ENCODE peak calls at places on chromosomes 1 and 21, in six cellular contexts. G is tibial nerve, F is body of pancreas, D is heart right ventricle, R is left ventricle myocardium inferior, Q is spleen. V is an unnamed sample.

GRCh38 chr1:83960669-83961277 is 38.2 kb downstream of the TTLL7 start:
- DNase-seq in Q (no peak), F (no peak), G (no peak), D (no peak), R (no peak), V (no peak)

GRCh38 chr1:59506952-59507351 is 210.1 kb downstream of the FGGY start:
- DNase-seq in F (peak; percentile 46), R (no peak), Q (no peak), G (no peak), D (no peak), V (no peak)

GRCh38 chr1:19799233-19799876 is 361 bp downstream of the TMCO4 start:
- DNase-seq in Q (peak; percentile 90), G (peak; percentile 27), F (peak; percentile 78), D (peak; percentile 35), R (peak; percentile 71), V (peak; percentile 75)

GRCh38 chr1:36204347-36204909 is 19.8 kb upstream of the THRAP3 start:
- DNase-seq in R (peak; percentile 57), D (peak; percentile 51), G (no peak), F (peak; percentile 26), Q (no peak), V (no peak)

GRCh38 chr21:34034369-34035014 is 38.9 kb upstream of the MRPS6 start:
- DNase-seq in D (no peak), Q (no peak), F (no peak), R (no peak), G (no peak), V (peak; percentile 59)

GRCh38 chr1:85109475-85109874 is 61.2 kb upstream of the MCOLN3 start:
- DNase-seq in Q (no peak), R (peak; percentile 26), F (peak; percentile 68), G (peak; percentile 8), D (peak; percentile 32), V (peak; percentile 38)

GRCh38 chr21:15365751-15366392 is 301.1 kb upstream of the NRIP1 start:
- DNase-seq in R (no peak), D (no peak), G (no peak), F (no peak), Q (no peak), V (no peak)

GRCh38 chr1:29453502-29454240 is 217.3 kb downstream of the PTPRU start:
- DNase-seq in G (no peak), F (peak; percentile 15), D (no peak), Q (peak; percentile 22), R (no peak), V (peak; percentile 57)

GRCh38 chr1:230280054-230280795 is 145.9 kb downstream of the PGBD5 start:
- DNase-seq in G (no peak), D (no peak), R (no peak), F (peak; percentile 17), Q (peak; percentile 74), V (no peak)

GRCh38 chr1:174080819-174081218 is 58.7 kb upstream of the RC3H1 start:
- DNase-seq in F (no peak), R (no peak), Q (no peak), G (no peak), D (no peak), V (no peak)

GRCh38 chr1:174075245-174075692 is 53.1 kb upstream of the RC3H1 start:
- DNase-seq in F (no peak), G (no peak), D (no peak), Q (no peak), R (no peak), V (no peak)

GRCh38 chr1:174079796-174080195 is 57.6 kb upstream of the RC3H1 start:
- DNase-seq in R (no peak), F (no peak), G (no peak), D (no peak), Q (no peak), V (no peak)

GRCh38 chr1:174074757-174075156 is 52.6 kb upstream of the RC3H1 start:
- DNase-seq in R (no peak), G (no peak), Q (no peak), F (no peak), D (no peak), V (no peak)

DNA sequence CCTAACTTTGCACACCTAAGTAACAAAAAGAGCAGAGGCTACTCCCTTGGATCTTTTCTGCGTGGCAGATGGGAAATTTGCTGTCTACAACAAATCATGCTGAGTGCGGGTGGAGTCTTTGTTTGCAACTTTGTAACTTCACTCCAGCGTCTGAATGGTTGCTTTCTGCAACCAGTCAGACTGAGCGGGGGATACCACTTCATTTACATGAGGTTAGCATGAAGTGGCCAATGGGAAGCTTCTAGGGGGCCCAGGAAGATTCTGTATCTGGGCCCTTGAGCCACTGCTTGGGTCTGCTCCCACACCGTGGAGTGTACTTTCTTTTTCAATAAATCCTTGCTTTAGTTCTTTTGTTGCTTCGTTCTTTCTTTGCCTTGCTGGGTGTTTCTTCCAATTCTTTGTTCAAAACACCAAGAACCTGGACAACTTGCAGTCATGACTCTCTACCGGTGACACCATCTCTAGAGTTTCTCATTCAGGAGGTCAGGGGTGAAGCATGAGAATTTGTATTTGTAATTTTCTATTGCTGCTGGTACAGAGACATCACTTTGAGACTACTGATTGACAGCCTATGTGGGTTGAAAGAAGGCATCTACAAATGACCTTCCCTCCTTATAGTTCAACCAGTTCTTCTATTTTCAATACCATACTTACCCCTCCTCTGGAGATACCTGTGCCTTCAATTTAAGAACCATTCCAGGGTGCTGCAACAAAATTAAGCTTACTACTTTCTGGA is 55.8 kb upstream of the RC3H1 start:
- DNase-seq in D (no peak), Q (no peak), R (no peak), G (no peak), F (no peak), V (no peak)
- H3K9me3 ChIP-seq in D (no peaks in the 10 kb centered on the region), Q (peaks cover 6% of the 10 kb centered on the region), R (peaks cover 8% of the 10 kb centered on the region), G (no peaks in the 10 kb centered on the region), F (no peaks in the 10 kb centered on the region), V (no peaks in the 10 kb centered on the region)

GRCh38 chr1:220251272-220251671 is 21.0 kb downstream of the RAB3GAP2 start:
- DNase-seq in Q (no peak), R (no peak), D (no peak), G (no peak), F (no peak), V (no peak)
- H3K9me3 ChIP-seq in Q (peaks cover 48% of the 10 kb centered on the region), R (peaks cover 22% of the 10 kb centered on the region), D (no peaks in the 10 kb centered on the region), G (peaks cover 19% of the 10 kb centered on the region), F (peaks cover 14% of the 10 kb centered on the region), V (peaks cover 11% of the 10 kb centered on the region)

DNA sequence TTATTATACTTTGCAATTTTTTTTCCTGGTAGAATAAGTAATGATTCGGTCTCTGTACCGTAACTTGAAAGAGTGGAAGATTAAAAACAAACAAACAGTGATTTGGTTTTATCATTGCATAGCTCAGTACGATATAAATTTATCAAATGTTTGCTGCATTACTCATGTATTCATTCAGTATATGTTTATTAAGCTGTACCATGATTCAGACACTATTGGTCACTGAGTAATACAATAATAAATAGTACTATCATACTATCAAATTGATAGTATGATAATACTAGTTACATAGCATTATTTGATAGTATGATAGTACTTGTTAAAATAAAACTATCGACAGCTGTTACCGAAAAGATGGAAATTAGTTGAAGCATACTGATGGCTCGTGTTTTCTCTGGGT is 12.1 kb downstream of the CENPF start:
- DNase-seq in G (no peak), D (no peak), R (no peak), Q (no peak), F (no peak), V (no peak)
- H3K9me3 ChIP-seq in G (no peaks in the 10 kb centered on the region), D (no peaks in the 10 kb centered on the region), R (peaks cover 4% of the 10 kb centered on the region), Q (no peaks in the 10 kb centered on the region), F (no peaks in the 10 kb centered on the region), V (peaks cover 4% of the 10 kb centered on the region)

GRCh38 chr1:73356485-73356884 is 841.5 kb downstream of the LRRIQ3 start:
- DNase-seq in G (no peak), Q (no peak), R (no peak), F (no peak), D (no peak), V (no peak)

DNA sequence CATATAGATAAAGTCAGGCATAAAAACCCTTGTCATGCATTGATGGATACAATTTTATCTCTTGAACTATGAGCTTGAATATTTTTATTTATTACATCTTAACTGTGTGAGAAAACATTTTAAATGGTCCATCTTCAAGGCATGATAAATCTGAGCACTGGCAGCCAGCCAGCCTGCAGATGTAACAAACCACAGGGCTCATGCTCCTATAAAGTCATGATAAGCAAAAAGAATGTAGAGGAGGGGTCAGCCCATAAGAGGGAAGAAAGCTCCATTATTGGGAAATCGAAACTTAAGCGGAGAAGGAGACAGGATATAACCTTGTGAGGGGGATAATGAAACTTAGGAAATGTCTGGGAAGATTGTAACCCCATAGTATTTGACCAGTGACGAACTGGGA is 839.0 kb downstream of the LRRIQ3 start:
- DNase-seq in F (no peak), Q (no peak), D (no peak), R (no peak), G (no peak), V (no peak)
- H3K9me3 ChIP-seq in F (no peaks in the 10 kb centered on the region), Q (no peaks in the 10 kb centered on the region), D (no peaks in the 10 kb centered on the region), R (no peaks in the 10 kb centered on the region), G (no peaks in the 10 kb centered on the region), V (no peaks in the 10 kb centered on the region)

GRCh38 chr21:17491716-17492414 is 21.0 kb upstream of the CXADR start:
- DNase-seq in D (peak; percentile 13), Q (no peak), R (no peak), G (peak; percentile 62), F (no peak), V (peak; percentile 70)
- H3K9me3 ChIP-seq in D (no peaks in the 10 kb centered on the region), Q (no peaks in the 10 kb centered on the region), R (no peaks in the 10 kb centered on the region), G (no peaks in the 10 kb centered on the region), F (no peaks in the 10 kb centered on the region), V (no peaks in the 10 kb centered on the region)

GRCh38 chr1:227661495-227661894 is 73.6 kb downstream of the JMJD4 start:
- DNase-seq in R (no peak), Q (no peak), D (no peak), F (no peak), G (no peak), V (no peak)
- H3K9me3 ChIP-seq in R (peaks cover 100% of the 10 kb centered on the region), Q (peaks cover 100% of the 10 kb centered on the region), D (peaks cover 13% of the 10 kb centered on the region), F (peaks cover 80% of the 10 kb centered on the region), G (peaks cover 100% of the 10 kb centered on the region), V (peaks cover 47% of the 10 kb centered on the region)

GRCh38 chr1:2909797-2910196 is 108.3 kb upstream of the TTC34 start:
- DNase-seq in G (no peak), D (no peak), R (no peak), Q (no peak), F (no peak), V (no peak)
- H3K9me3 ChIP-seq in G (no peaks in the 10 kb centered on the region), D (no peaks in the 10 kb centered on the region), R (no peaks in the 10 kb centered on the region), Q (no peaks in the 10 kb centered on the region), F (no peaks in the 10 kb centered on the region), V (no peaks in the 10 kb centered on the region)

V was measured in SJSA1.